ENCODE peak calls at places on chromosomes 13 and 19, in eight cellular contexts. M is stomach, U is ovary, W is testis, T is PC-3, F is cardiac muscle cell, E is heart left ventricle, V is adrenal gland. B is an unnamed sample.

GRCh38 chr19:28171983-28172382 is 1041.0 kb downstream of the UQCRFS1 start:
- DNase-seq in V (no peak), M (no peak), T (no peak), U (no peak), E (no peak), W (no peak), F (no peak), B (no peak)

GRCh38 chr19:49809155-49809986 is 3.7 kb downstream of the FUZ start:
- DNase-seq in V (peak; percentile 84), M (peak; percentile 66), E (peak; percentile 85), F (peak; percentile 52), W (peak; percentile 72), T (peak; percentile 36), U (no peak), B (peak; percentile 57)

GRCh38 chr13:80630685-80631121 is 289.8 kb upstream of the SPRY2 start:
- DNase-seq in V (peak; percentile 31), M (no peak), F (no peak), U (no peak), E (no peak), W (no peak), T (peak; percentile 4), B (peak; percentile 33)

GRCh38 chr13:112943309-112944125 is 25.5 kb upstream of the MCF2L start:
- DNase-seq in U (peak; percentile 60), W (peak; percentile 54), M (peak; percentile 61), T (peak; percentile 28), E (peak; percentile 79), F (peak; percentile 80), V (peak; percentile 51), B (peak; percentile 13)

GRCh38 chr19:31099470-31100190 is 249.6 kb downstream of the TSHZ3 start:
- DNase-seq in E (no peak), V (no peak), U (no peak), W (no peak), F (no peak), T (peak; percentile 1), M (no peak), B (no peak)

GRCh38 chr19:1408300-1409203 is 1.2 kb downstream of the DAZAP1 start:
- DNase-seq in F (peak; percentile 70), U (peak; percentile 68), V (peak; percentile 66), E (peak; percentile 72), W (peak; percentile 40), M (peak; percentile 51), T (peak; percentile 22), B (peak; percentile 65)

GRCh38 chr19:42132030-42132628 is at the start of gene POU2F2:
- DNase-seq in F (no peak), U (no peak), V (peak; percentile 32), M (peak; percentile 54), W (peak; percentile 21), T (no peak), E (peak; percentile 82), B (no peak)

GRCh38 chr19:22634450-22634827 is 315 bp downstream of the ZNF492 start:
- DNase-seq in E (no peak), T (no peak), W (no peak), F (no peak), M (no peak), U (no peak), V (no peak), B (no peak)

GRCh38 chr19:7395360-7395781 is 46.6 kb downstream of the ARHGEF18 start:
- DNase-seq in U (no peak), W (peak; percentile 17), M (no peak), T (peak; percentile 24), F (peak; percentile 19), E (no peak), V (no peak), B (no peak)

GRCh38 chr19:6963259-6963852 is 57.9 kb downstream of the MBD3L2B start:
- DNase-seq in F (no peak), V (no peak), E (no peak), U (no peak), W (no peak), M (no peak), T (no peak), B (no peak)

GRCh38 chr13:86002921-86003488 is 203.8 kb upstream of the SLITRK6 start:
- DNase-seq in F (no peak), M (no peak), E (no peak), T (no peak), V (no peak), U (no peak), W (no peak), B (no peak)

GRCh38 chr19:13281567-13282291 is 131.5 kb downstream of the IER2 start:
- DNase-seq in V (no peak), U (no peak), M (no peak), W (no peak), F (no peak), T (no peak), E (no peak), B (no peak)

GRCh38 chr13:95226932-95227718 is 74.1 kb downstream of the ABCC4 start:
- DNase-seq in M (no peak), U (no peak), W (no peak), F (no peak), T (no peak), V (no peak), E (no peak), B (no peak)

GRCh38 chr13:21402586-21403307 is 56.4 kb downstream of the ZDHHC20 start:
- DNase-seq in E (no peak), V (peak; percentile 27), T (peak; percentile 50), F (no peak), U (no peak), W (no peak), M (no peak), B (peak; percentile 43)

GRCh38 chr19:48378194-48378570 is 13.2 kb downstream of the KDELR1 start:
- DNase-seq in U (no peak), T (no peak), V (no peak), E (no peak), W (no peak), M (no peak), F (no peak), B (no peak)

GRCh38 chr19:10884273-10884672 is 12.9 kb downstream of the CARM1 start:
- DNase-seq in T (peak; percentile 65), F (peak; percentile 50), U (no peak), M (no peak), E (no peak), W (no peak), V (peak; percentile 28), B (peak; percentile 42)

GRCh38 chr13:50677687-50678463 is 165.6 kb downstream of the DLEU7 start:
- DNase-seq in F (no peak), U (no peak), E (no peak), M (no peak), W (peak; percentile 79), V (no peak), T (peak; percentile 37), B (no peak)

GRCh38 chr19:10158071-10158470 is 36.7 kb downstream of the DNMT1 start:
- DNase-seq in E (no peak), W (no peak), U (no peak), M (no peak), V (no peak), T (no peak), F (no peak), B (no peak)

GRCh38 chr13:65724261-65724660 is 1505.9 kb downstream of the PCDH9 start:
- DNase-seq in T (no peak), E (no peak), M (no peak), U (no peak), W (no peak), F (no peak), V (no peak), B (peak; percentile 71)

GRCh38 chr13:105918842-105919741 is 616.4 kb downstream of the EFNB2 start:
- DNase-seq in E (no peak), U (no peak), W (no peak), V (peak; percentile 34), T (peak; percentile 90), F (no peak), M (peak; percentile 54), B (peak; percentile 62)

GRCh38 chr13:79482271-79482970 is 1.5 kb downstream of the NDFIP2 start:
- DNase-seq in U (no peak), V (no peak), E (no peak), T (peak; percentile 18), M (no peak), W (no peak), F (no peak), B (peak; percentile 24)

GRCh38 chr13:79485451-79485850 is 4.5 kb downstream of the NDFIP2 start:
- DNase-seq in M (no peak), V (no peak), F (no peak), T (no peak), U (no peak), E (no peak), W (no peak), B (no peak)

GRCh38 chr13:79486433-79487188 is 5.7 kb downstream of the NDFIP2 start:
- DNase-seq in E (no peak), F (no peak), W (no peak), T (no peak), M (no peak), V (no peak), U (no peak), B (no peak)

GRCh38 chr13:79483302-79483701 is 2.3 kb downstream of the NDFIP2 start:
- DNase-seq in E (no peak), V (no peak), T (peak; percentile 55), M (no peak), F (no peak), W (no peak), U (no peak), B (peak; percentile 76)

GRCh38 chr13:79485014-79485441 is 4.1 kb downstream of the NDFIP2 start:
- DNase-seq in M (peak; percentile 59), V (peak; percentile 54), W (no peak), E (no peak), T (peak; percentile 77), F (no peak), U (no peak), B (peak; percentile 86)
- H3K4me3 ChIP-seq in M (no peak overlapping the region), V (no peak overlapping the region), W (no peak overlapping the region), E (no peak overlapping the region), T (peak overlapping the region; percentile 13), F (no peak overlapping the region), U (no peak overlapping the region), B (no peak overlapping the region)

DNA sequence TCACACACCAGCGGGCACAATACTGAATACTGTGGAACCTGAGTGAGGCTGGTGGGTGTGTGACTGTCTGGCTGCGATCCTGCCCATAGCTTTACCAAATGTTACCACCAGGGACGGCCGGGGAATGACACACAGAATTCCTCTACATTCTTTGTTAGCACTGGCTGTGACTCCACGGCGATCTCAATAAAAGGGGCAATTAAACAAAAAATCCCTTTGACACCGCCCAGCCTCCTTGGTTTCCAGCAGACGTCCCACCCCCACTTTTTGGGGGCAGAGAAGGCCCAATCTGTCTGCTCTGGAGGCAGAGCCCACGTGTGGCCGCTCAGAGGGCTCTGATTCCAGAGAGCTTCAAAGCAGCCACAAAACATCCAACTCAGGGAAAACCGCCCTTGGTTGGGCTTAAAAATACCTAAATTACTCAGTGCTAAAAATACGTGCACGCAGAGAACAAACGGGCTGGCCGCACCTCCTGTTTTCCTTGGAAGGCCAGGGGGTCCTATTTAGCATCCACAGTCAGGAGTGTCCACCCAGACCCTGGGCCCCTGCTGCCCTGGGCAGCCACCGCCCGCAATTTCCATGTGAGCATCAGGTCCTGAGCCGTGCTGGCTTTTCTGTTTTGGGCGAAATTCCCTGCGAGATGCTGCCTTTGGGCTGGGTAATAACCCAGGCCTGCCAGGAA is 47.8 kb downstream of the GADD45B start:
- DNase-seq in F (no peak), M (no peak), V (no peak), E (no peak), U (no peak), W (no peak), T (no peak), B (peak; percentile 92)
- TF ChIP-seq CTCF in F (peak; percentile 39), M (no peak), V (no peak), E (no peak), U (no peak), W (peak; percentile 22), T (no peak), B (peak; percentile 49)

GRCh38 chr19:56840452-56841193 is at the start of the genes PEG3 and ZIM2:
- DNase-seq in E (peak; percentile 84), U (peak; percentile 95), W (peak; percentile 96), F (no peak), V (peak; percentile 91), T (no peak), M (no peak), B (no peak)
- H3K4me3 ChIP-seq in E (peak within 1 kb of the TSS; percentile 66), U (peak within 1 kb of the TSS; percentile 62), W (peak within 1 kb of the TSS; percentile 59), F (no peak within 1 kb of the TSS), V (no peak within 1 kb of the TSS), T (peak within 1 kb of the TSS; percentile 37), M (peak within 1 kb of the TSS; percentile 44), B (peak within 1 kb of the TSS; percentile 12)

GRCh38 chr19:38430931-38431330 is 2.6 kb upstream of the RYR1 start:
- DNase-seq in E (no peak), U (no peak), F (no peak), M (no peak), W (no peak), T (no peak), V (no peak), B (no peak)
- TF ChIP-seq CTCF in E (no peak), U (no peak), F (no peak), M (no peak), W (no peak), T (no peak), V (no peak), B (no peak)

B was measured in astrocyte of the spinal cord.